ENCODE peak calls at places on chromosomes 13 and 19, in seven cellular contexts. U is GM12878, L is HCT116, H is SK-N-SH, B is K562, C is H1, Z is HepG2. T is an unnamed sample.
A peak's percentile ranks its signal among the peaks of the same experiment; 100 is the strongest.

GRCh38 chr13:27549406-27549981 is 70.8 kb downstream of the LNX2 start:
- DNase-seq in C (no peak), H (no peak), B (no peak), U (no peak), Z (no peak), L (no peak), T (no peak)

GRCh38 chr13:85970727-85971126 is 171.5 kb upstream of the SLITRK6 start:
- DNase-seq in C (no peak), U (no peak), L (no peak), B (no peak), Z (no peak), H (no peak), T (no peak)

GRCh38 chr19:1089891-1090290 is 5.3 kb downstream of the POLR2E start:
- DNase-seq in L (no peak), H (no peak), B (no peak), U (no peak), Z (no peak), C (no peak), T (no peak)

GRCh38 chr19:16594131-16594586 is 21.9 kb upstream of the SLC35E1 start:
- DNase-seq in Z (no peak), H (no peak), B (no peak), C (no peak), L (no peak), U (no peak), T (no peak)

GRCh38 chr13:103283451-103283820 is 217.2 kb upstream of the SLC10A2 start:
- DNase-seq in L (no peak), C (no peak), U (no peak), Z (no peak), B (no peak), H (peak; percentile 17), T (no peak)

GRCh38 chr13:66835040-66835628 is 395.0 kb downstream of the PCDH9 start:
- DNase-seq in L (no peak), U (no peak), Z (peak; percentile 24), C (no peak), H (peak; percentile 66), B (peak; percentile 46), T (no peak)

GRCh38 chr13:114105351-114106225 is 26.8 kb downstream of the RASA3 start:
- DNase-seq in Z (no peak), C (no peak), H (peak; percentile 85), L (no peak), U (no peak), B (no peak), T (no peak)

GRCh38 chr19:46147791-46148288 is at the start of gene IGFL2:
- DNase-seq in Z (no peak), C (no peak), B (no peak), L (peak; percentile 15), U (no peak), H (no peak), T (no peak)

GRCh38 chr19:46610851-46611770 is 10.0 kb downstream of the CALM3 start:
- DNase-seq in H (peak; percentile 10), L (no peak), U (no peak), C (no peak), B (no peak), Z (no peak), T (no peak)

GRCh38 chr19:15251749-15252397 is 19.6 kb upstream of the EPHX3 start:
- DNase-seq in H (peak; percentile 77), C (peak; percentile 46), B (peak; percentile 38), Z (peak; percentile 40), U (no peak), L (no peak), T (peak; percentile 28)

GRCh38 chr19:34224996-34225658 is 29.2 kb upstream of the GARRE1 start:
- DNase-seq in U (no peak), Z (no peak), C (no peak), B (no peak), H (no peak), L (no peak), T (peak; percentile 71)

GRCh38 chr13:72952529-72953141 is 106.2 kb upstream of the KLF5 start:
- DNase-seq in Z (no peak), H (no peak), U (no peak), L (no peak), B (no peak), C (no peak), T (peak; percentile 5)

GRCh38 chr13:106145997-106146864 is 389.2 kb downstream of the EFNB2 start:
- DNase-seq in C (no peak), H (no peak), L (no peak), B (no peak), U (no peak), Z (no peak), T (no peak)

GRCh38 chr19:4066176-4066606 is 508 bp downstream of the ZBTB7A start:
- DNase-seq in L (no peak), B (no peak), U (no peak), H (no peak), Z (no peak), C (no peak), T (no peak)

GRCh38 chr19:41709951-41710645 is 1.7 kb downstream of the CEACAM5 start:
- DNase-seq in C (no peak), H (no peak), U (no peak), Z (no peak), B (no peak), L (no peak), T (no peak)

GRCh38 chr19:45872095-45872919 is 8.2 kb downstream of the FOXA3 start:
- DNase-seq in L (no peak), C (no peak), U (no peak), H (no peak), B (no peak), Z (no peak), T (no peak)

GRCh38 chr19:19067276-19068072 is 3.7 kb downstream of the SLC25A42 start:
- DNase-seq in C (no peak), H (no peak), L (no peak), B (no peak), Z (no peak), U (no peak), T (no peak)

GRCh38 chr13:37179646-37180045 is 74.2 kb upstream of the CSNK1A1L start:
- DNase-seq in B (no peak), H (no peak), C (no peak), L (no peak), Z (no peak), U (no peak), T (no peak)
- H3K9ac ChIP-seq in B (no peak overlapping the region), H (no peak overlapping the region), C (no peak overlapping the region), L (no peak overlapping the region), Z (no peak overlapping the region), U (no peak overlapping the region), T (no peak overlapping the region)

DNA sequence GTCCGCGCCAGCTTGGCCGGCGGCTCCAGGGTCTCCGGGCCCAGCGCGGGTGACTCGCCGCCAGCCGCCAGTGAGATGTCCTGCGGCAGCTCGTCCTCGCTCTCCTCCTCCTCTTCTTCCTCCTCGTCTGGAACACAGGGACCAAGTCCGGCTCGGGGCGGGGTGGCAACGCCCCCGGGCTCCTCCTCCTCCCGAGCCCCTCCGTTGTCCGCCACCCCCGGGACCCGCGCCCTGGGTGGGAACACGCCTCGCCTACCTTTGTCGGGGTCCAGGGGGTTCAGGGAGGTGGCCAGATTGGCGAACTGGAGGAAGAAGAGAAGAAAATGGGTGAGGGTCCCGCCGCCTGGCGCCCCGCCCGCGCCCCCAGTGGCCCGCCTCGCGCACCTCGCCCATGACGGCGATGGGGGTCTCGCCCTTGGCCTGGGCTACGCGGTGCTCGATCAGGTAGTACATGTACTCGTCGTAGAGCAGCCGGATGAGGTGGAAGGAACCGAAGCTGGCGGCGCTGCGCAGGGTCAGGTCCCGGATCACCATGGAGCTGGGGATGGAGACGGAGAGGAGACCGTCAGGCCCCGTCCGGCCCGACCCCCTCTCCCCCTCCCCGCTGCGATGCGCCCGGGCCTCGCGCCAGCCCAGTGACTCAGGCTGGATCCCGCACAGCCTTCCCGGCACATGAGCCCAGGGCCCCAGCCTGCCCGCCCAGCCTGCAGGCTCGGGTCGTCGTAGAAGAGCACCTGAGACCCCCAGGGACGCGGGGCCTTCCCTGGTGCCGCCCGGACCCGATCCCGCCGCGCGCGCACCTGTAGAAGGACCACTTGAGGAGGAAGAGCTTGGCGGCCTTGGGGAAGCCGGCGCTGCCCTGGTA is 10.7 kb downstream of the DCAF15 start:
- DNase-seq in Z (no peak), H (no peak), L (no peak), B (no peak), U (no peak), C (no peak), T (no peak)
- TF ChIP-seq YY1 in Z (no peak), H (no peak), L (no peak), B (no peak), U (no peak), C (peak; percentile 16), T (no peak)

GRCh38 chr19:31100945-31101344 is 248.3 kb downstream of the TSHZ3 start:
- DNase-seq in H (no peak), Z (no peak), L (no peak), C (no peak), U (no peak), B (no peak), T (no peak)

GRCh38 chr19:31096930-31097329 is 252.3 kb downstream of the TSHZ3 start:
- DNase-seq in U (no peak), H (no peak), Z (no peak), L (no peak), B (no peak), C (no peak), T (no peak)

GRCh38 chr19:31102674-31103073 is 246.6 kb downstream of the TSHZ3 start:
- DNase-seq in Z (no peak), U (no peak), C (no peak), B (no peak), H (no peak), L (no peak), T (no peak)

GRCh38 chr19:31096047-31096446 is 253.2 kb downstream of the TSHZ3 start:
- DNase-seq in C (no peak), Z (no peak), U (no peak), L (no peak), H (peak; percentile 24), B (peak; percentile 9), T (no peak)

DNA sequence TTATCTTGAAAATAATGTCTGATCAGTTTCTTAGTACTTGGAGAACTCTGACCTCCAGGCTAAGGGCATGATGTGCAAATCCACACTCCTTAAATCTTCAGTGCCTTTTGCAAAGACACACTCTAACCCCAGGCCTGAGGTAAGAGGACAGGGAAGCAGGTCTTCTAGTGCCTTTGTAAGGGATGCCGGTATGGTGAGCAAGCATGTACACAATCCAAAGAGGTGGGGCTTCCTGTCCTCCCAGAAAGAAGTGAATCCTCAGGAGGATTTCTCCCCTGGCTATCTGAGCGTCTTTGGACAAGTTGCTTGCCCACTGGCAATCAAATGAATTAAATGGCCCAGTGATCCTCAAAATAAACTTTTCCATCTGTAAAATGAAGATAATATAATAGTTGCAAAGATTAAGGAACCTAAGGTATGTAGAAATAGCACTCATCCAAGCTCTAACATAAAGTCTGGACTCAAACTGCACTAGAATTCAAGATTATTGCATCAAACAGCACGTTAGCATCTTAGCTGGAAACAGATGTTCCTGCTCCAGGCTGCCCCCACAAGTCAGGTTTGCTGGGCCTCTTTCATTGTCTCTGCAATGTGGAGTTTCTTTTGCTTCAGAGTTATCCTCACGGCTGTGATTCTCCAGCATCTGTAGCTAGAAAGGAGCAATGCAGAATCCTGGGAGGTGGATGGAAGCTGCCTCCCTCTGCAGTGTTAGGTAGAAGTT is 249.6 kb downstream of the TSHZ3 start:
- DNase-seq in Z (no peak), B (no peak), H (peak; percentile 29), U (no peak), C (no peak), L (no peak), T (no peak)
- H3K9ac ChIP-seq in Z (no peak overlapping the region), B (no peak overlapping the region), H (no peak overlapping the region), U (no peak overlapping the region), C (no peak overlapping the region), L (no peak overlapping the region), T (no peak overlapping the region)

DNA sequence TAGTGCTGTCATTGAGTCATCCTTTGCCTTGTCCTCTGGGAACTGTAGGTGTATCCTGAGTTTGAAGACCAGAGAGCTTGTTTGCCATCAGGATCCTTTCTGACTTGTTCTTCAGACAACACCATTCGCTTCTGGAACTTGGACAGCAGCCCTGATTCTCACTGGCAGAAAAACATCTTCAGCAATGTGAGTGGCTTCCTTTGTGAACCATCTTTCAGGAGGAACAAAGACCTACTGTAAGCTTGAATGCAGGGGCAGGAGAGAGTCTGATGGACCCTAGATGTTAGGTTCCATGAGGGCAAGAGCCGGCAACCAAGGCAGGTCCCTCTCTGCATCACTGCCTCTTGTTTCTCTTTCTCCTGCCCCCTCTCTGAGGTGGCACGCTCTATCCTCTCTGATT is 26.7 kb downstream of the WDR62 start:
- DNase-seq in C (no peak), Z (no peak), L (no peak), U (no peak), H (no peak), B (no peak), T (no peak)
- TF ChIP-seq YY1 in C (no peak), Z (no peak), L (no peak), U (no peak), H (no peak), B (no peak), T (no peak)

T was measured in NT2/D1.